ENCODE peak calls at places on chromosomes 16 and 17, in eight cellular contexts. H, L, O, K, S, G, Y and U are unnamed samples.

GRCh38 chr16:57265850-57266530 is 18.5 kb downstream of the PLLP start:
- DNase-seq in H (peak), L (peak), O (peak), K (no peak), S (no peak), G (peak), Y (no peak), U (no peak)

GRCh38 chr17:63701477-63702222 is 1.7 kb upstream of the LIMD2 start:
- DNase-seq in H (peak), L (peak), O (no peak), K (no peak), S (no peak), G (no peak), Y (no peak), U (no peak)

GRCh38 chr16:63447121-63447520 is 1410.9 kb upstream of the CDH8 start:
- DNase-seq in H (no peak), L (no peak), O (no peak), K (no peak), S (no peak), G (no peak), Y (no peak), U (no peak)

GRCh38 chr16:68372806-68373205 is 62.0 kb downstream of the PRMT7 start:
- DNase-seq in H (no peak), L (no peak), O (no peak), K (no peak), S (no peak), G (no peak), Y (no peak), U (no peak)

GRCh38 chr16:28623172-28623711 is 13.4 kb upstream of the SULT1A1 start:
- DNase-seq in H (peak), L (peak), O (peak), K (no peak), S (no peak), G (peak), Y (no peak), U (no peak)

GRCh38 chr16:47715442-47716054 is 254.4 kb downstream of the PHKB start:
- DNase-seq in H (no peak), L (no peak), O (no peak), K (no peak), S (no peak), G (no peak), Y (no peak), U (no peak)

GRCh38 chr17:42683407-42684031 is 1.2 kb downstream of the CNTNAP1 start:
- DNase-seq in H (peak), L (no peak), O (peak), K (no peak), S (peak), G (no peak), Y (no peak), U (peak)

GRCh38 chr17:68461589-68461988 is 4.3 kb upstream of the WIPI1 start:
- DNase-seq in H (peak), L (peak), O (peak), K (no peak), S (no peak), G (no peak), Y (no peak), U (no peak)

GRCh38 chr17:27396941-27397340 is 59.3 kb upstream of the KSR1 start:
- DNase-seq in H (no peak), L (peak), O (no peak), K (no peak), S (no peak), G (no peak), Y (no peak), U (peak)

GRCh38 chr17:70969540-70970034 is 800.3 kb downstream of the KCNJ2 start:
- DNase-seq in H (no peak), L (no peak), O (no peak), K (no peak), S (no peak), G (no peak), Y (no peak), U (no peak)

DNA sequence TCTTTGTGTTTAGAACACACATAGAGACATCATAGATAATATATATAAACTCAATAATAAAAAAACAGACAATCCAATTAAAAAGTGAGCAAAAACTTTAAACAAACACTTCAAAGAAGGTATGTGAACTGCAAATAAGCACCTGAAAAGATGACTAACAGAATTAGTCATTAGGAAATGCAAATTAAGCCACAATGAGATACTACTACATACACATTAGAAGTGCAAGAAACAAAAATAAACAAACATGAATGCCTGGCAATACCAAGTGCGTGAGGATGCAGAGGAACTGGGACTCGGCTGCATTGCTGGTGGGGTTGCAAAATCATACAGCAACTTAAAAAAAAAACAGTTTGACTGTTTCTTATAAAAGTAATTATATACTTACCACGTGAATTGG is 799.0 kb downstream of the KCNJ2 start:
- DNase-seq in H (no peak), L (no peak), O (no peak), K (no peak), S (no peak), G (no peak), Y (no peak), U (peak)
- H3K27ac ChIP-seq in H (no peak), L (no peak), O (no peak), K (no peak), S (no peak), G (no peak), Y (no peak), U (no peak)

GRCh38 chr16:80515374-80515773 is 25.4 kb upstream of the DYNLRB2 start:
- DNase-seq in H (no peak), L (no peak), O (no peak), K (no peak), S (no peak), G (no peak), Y (no peak), U (no peak)

GRCh38 chr16:80512460-80512859 is 28.3 kb upstream of the DYNLRB2 start:
- DNase-seq in H (no peak), L (no peak), O (no peak), K (no peak), S (no peak), G (no peak), Y (no peak), U (no peak)

GRCh38 chr16:80518436-80518835 is 22.4 kb upstream of the DYNLRB2 start:
- DNase-seq in H (peak), L (no peak), O (no peak), K (no peak), S (no peak), G (peak), Y (no peak), U (no peak)

GRCh38 chr16:80519189-80519588 is 21.6 kb upstream of the DYNLRB2 start:
- DNase-seq in H (no peak), L (no peak), O (no peak), K (no peak), S (no peak), G (no peak), Y (no peak), U (no peak)

DNA sequence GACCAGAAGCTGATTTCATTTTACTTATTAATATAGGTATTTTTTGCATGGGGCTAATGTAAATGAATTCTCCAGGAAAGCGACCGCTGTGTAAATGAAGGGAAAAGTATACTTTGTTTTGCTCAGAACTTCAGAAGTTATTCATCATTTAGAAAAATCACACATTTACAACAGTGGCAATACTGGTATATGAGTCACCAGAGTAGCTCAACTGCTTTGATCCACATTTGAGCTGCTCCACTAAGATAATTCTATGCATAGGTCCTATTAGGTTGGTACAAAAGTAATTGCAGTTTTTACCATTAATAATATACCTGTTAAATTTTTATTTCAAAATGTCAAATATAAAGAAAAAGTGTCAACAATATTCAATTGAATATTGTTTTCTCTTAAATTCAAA is 22.9 kb upstream of the DYNLRB2 start:
- DNase-seq in H (no peak), L (no peak), O (no peak), K (no peak), S (no peak), G (no peak), Y (no peak), U (no peak)
- H3K27ac ChIP-seq in H (no peak), L (no peak), O (no peak), K (no peak), S (no peak), G (no peak), Y (no peak), U (no peak)

GRCh38 chr16:65667013-65667578 is 545.2 kb upstream of the CDH11 start:
- DNase-seq in H (no peak), L (no peak), O (no peak), K (no peak), S (no peak), G (no peak), Y (no peak), U (peak)

GRCh38 chr16:65663774-65664173 is 541.9 kb upstream of the CDH11 start:
- DNase-seq in H (no peak), L (no peak), O (no peak), K (no peak), S (no peak), G (no peak), Y (no peak), U (peak)

GRCh38 chr16:65662236-65662635 is 540.4 kb upstream of the CDH11 start:
- DNase-seq in H (no peak), L (no peak), O (no peak), K (no peak), S (no peak), G (no peak), Y (no peak), U (no peak)

GRCh38 chr16:65661451-65661850 is 539.6 kb upstream of the CDH11 start:
- DNase-seq in H (no peak), L (no peak), O (no peak), K (no peak), S (no peak), G (no peak), Y (no peak), U (no peak)

DNA sequence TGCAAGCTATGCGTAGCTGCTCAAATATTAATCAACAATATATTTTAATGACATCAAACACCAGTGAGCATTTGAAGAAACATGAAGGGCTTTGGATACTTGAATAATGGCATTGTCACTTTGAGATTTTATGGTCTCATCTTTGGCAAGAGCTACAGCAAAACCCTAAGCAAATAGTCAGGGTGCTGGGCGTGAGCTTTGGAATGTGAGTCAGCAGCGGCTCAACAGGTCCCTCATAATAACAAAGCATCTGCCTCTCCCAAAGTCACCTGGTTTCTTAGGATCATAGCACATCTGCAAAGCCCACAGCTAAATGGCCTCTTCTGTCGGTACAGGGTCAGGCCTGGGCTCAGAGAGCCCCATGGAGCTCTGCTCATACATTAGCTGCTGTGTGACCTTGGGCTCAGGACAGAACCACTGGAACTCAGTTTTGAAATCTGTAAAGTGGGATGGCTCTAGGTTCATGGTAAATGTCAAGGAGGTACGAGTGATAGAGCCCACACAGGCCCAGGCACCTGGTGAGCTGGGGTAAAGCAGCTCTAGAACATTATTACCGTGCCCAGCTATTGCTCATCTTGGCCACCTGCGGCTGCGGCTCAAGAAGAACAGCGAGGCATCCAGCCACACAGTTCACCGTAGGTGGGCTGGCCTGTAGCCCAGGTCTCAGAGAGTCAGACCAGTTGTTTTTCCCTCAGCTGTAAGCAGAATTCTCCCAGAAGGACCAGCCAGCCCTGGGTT is 544.4 kb upstream of the CDH11 start:
- DNase-seq in H (no peak), L (no peak), O (no peak), K (no peak), S (no peak), G (peak), Y (no peak), U (peak)
- H3K27ac ChIP-seq in H (no peak), L (no peak), O (no peak), K (no peak), S (no peak), G (no peak), Y (no peak), U (no peak)

GRCh38 chr16:69909043-69909442 is 42.1 kb upstream of the CLEC18A start:
- DNase-seq in H (no peak), L (no peak), O (no peak), K (no peak), S (no peak), G (no peak), Y (no peak), U (no peak)

GRCh38 chr16:69904495-69905170 is 46.5 kb upstream of the CLEC18A start:
- DNase-seq in H (peak), L (peak), O (no peak), K (no peak), S (no peak), G (no peak), Y (no peak), U (no peak)

GRCh38 chr16:69909760-69910159 is 41.4 kb upstream of the CLEC18A start:
- DNase-seq in H (no peak), L (no peak), O (no peak), K (no peak), S (no peak), G (no peak), Y (no peak), U (no peak)

GRCh38 chr16:69905171-69905555 is 46.0 kb upstream of the CLEC18A start:
- DNase-seq in H (no peak), L (no peak), O (no peak), K (no peak), S (no peak), G (no peak), Y (no peak), U (no peak)

GRCh38 chr16:69906838-69907301 is 44.3 kb upstream of the CLEC18A start:
- DNase-seq in H (no peak), L (no peak), O (no peak), K (no peak), S (no peak), G (no peak), Y (no peak), U (peak)
- H3K27ac ChIP-seq in H (no peak), L (no peak), O (no peak), K (no peak), S (no peak), G (no peak), Y (no peak), U (peak)

GRCh38 chr16:4378202-4378666 is 6.6 kb downstream of the VASN start:
- DNase-seq in H (no peak), L (no peak), O (peak), K (no peak), S (no peak), G (no peak), Y (no peak), U (no peak)
- H3K27ac ChIP-seq in H (peak), L (peak), O (peak), K (peak), S (peak), G (no peak), Y (no peak), U (peak)

DNA sequence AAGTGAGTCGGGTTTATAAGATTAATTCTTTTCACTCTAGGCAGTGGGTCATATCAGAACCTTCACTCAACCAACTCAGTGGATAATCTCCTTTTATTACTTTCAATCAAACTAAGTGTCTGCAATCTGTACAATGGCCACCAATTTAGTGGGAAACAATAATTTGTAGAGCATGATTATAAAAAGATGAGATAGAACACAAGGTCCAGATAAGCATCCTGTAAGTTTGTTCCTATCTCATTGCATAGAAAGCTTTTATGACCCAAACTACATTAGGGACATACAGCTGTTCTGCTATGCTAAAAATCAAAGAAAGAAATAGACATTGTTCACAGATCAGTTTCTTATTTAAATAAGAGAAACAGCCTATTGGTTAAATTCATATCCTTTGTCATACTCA is 341.4 kb upstream of the PSMD7 start:
- DNase-seq in H (no peak), L (no peak), O (no peak), K (no peak), S (no peak), G (no peak), Y (no peak), U (no peak)
- H3K27ac ChIP-seq in H (no peak), L (no peak), O (no peak), K (no peak), S (no peak), G (no peak), Y (no peak), U (no peak)

GRCh38 chr17:17060001-17060929 is 18.0 kb downstream of the MPRIP start:
- DNase-seq in H (no peak), L (peak), O (peak), K (no peak), S (no peak), G (no peak), Y (no peak), U (no peak)

GRCh38 chr17:17060930-17061329 is 18.7 kb downstream of the MPRIP start:
- DNase-seq in H (no peak), L (no peak), O (no peak), K (no peak), S (no peak), G (no peak), Y (no peak), U (no peak)

GRCh38 chr17:17062866-17063265 is 20.6 kb downstream of the MPRIP start:
- DNase-seq in H (no peak), L (no peak), O (no peak), K (no peak), S (no peak), G (peak), Y (no peak), U (no peak)

GRCh38 chr17:17062356-17062755 is 20.1 kb downstream of the MPRIP start:
- DNase-seq in H (no peak), L (no peak), O (no peak), K (no peak), S (no peak), G (no peak), Y (no peak), U (no peak)

DNA sequence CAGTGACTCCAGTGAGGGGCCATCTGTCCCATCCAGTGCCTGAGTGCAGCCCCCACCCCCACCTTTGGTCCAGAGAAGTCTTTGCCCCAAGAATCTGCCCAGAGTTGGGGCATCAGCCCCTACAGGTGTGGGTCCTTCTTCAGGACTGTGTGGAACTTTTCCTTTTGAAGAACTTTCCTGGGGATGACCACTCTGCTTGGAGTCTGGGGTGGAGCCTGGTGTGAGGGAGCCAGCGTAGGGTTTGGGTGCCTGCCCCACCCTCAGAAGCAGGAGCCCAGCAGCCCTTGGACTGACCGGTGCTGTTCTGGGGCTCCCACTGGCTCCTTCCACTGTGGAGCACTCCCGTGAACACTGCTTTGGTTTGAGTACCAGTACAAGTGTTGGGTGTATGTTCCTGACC is 19.3 kb downstream of the MPRIP start:
- DNase-seq in H (no peak), L (no peak), O (peak), K (no peak), S (no peak), G (no peak), Y (no peak), U (no peak)
- H3K27ac ChIP-seq in H (no peak), L (no peak), O (peak), K (peak), S (no peak), G (no peak), Y (no peak), U (no peak)

GRCh38 chr16:50741225-50741807 is 570 bp upstream of the CYLD start:
- DNase-seq in H (peak), L (peak), O (peak), K (no peak), S (peak), G (peak), Y (no peak), U (peak)

GRCh38 chr16:50743575-50744225 is 1.8 kb downstream of the CYLD start:
- DNase-seq in H (no peak), L (no peak), O (no peak), K (no peak), S (no peak), G (no peak), Y (no peak), U (no peak)

GRCh38 chr16:50740747-50741146 is 1.1 kb upstream of the CYLD start:
- DNase-seq in H (no peak), L (no peak), O (no peak), K (no peak), S (no peak), G (peak), Y (no peak), U (peak)

GRCh38 chr16:50741808-50742520 is at the start of gene CYLD:
- DNase-seq in H (peak), L (peak), O (peak), K (peak), S (peak), G (peak), Y (peak), U (peak)

DNA sequence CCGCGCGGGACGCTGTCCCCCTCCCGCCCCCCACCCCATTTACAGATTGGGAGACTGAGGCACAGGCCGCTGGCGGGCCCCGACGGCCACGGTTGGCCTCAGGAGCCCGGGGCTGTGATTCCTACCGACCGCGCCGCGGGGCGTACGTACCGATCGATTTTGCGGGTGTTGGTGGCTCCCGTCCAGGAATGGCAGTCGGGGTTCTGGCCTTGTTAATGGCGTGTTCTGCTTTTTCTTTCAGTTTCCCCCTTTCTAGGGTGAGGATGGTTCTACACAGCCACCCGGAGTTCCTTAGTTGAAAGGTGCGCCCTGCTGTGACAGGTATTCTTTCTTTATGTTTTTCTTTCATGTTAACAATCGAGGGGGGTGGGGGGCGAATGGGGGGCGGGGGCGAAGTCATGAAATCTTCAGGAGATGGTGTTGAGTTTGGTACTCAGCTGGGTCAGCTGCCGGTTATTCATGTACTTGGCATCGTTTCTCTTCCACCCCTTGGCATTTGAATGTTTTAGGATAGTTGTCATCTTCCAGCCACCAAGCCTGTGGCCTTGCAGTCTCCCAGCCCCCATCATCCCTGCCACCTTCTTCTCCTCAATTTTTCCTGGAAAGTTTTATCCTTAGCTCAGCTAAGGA is 750 bp downstream of the CYLD start:
- DNase-seq in H (peak), L (peak), O (peak), K (no peak), S (peak), G (peak), Y (no peak), U (peak)
- H3K27ac ChIP-seq in H (peak), L (peak), O (peak), K (peak), S (peak), G (peak), Y (peak), U (peak)

DNA sequence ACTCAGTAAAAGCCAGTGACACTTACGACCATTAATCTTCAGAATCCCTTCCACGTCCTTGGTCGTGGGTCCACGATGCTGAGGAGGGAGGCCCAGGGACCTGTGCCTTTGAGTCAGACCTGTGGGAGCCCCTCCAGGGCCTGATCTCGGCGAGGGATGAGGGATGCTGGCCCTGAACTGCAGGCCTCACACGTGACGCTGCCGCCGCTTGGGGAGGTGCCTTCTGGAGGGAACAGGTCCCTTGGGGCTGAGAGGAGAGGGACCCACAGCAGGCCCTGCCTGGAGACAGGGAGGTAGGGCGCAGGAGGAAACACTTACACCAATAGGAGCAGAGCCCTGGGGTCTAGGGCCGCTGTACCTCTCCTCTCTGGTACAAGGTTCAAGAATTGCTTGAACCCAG is 20.0 kb downstream of the ABR start:
- DNase-seq in H (no peak), L (no peak), O (no peak), K (no peak), S (no peak), G (no peak), Y (no peak), U (no peak)
- H3K27ac ChIP-seq in H (no peak), L (no peak), O (no peak), K (no peak), S (no peak), G (no peak), Y (no peak), U (no peak)